ENCODE peak calls at places on chromosomes 7 and 10, in four cellular contexts. Z is fibroblast of lung, V is foreskin fibroblast, O is B cell. G is an unnamed sample.

GRCh38 chr10:116826803-116827202 is 22.5 kb upstream of the ENO4 start:
- DNase-seq in Z (peak), V (no peak), O (no peak), G (no peak)

GRCh38 chr7:130390486-130390885 is 10.2 kb downstream of the CPA1 start:
- DNase-seq in Z (no peak), V (no peak), O (no peak), G (no peak)

GRCh38 chr10:24723788-24724380 is at the start of gene ARHGAP21:
- DNase-seq in Z (peak), V (peak), O (peak), G (peak)

GRCh38 chr7:116316838-116317612 is 106.7 kb downstream of the TES start:
- DNase-seq in Z (peak), V (peak), O (no peak), G (peak)

GRCh38 chr7:99786726-99787300 is 2.8 kb upstream of the CYP3A4 start:
- DNase-seq in Z (no peak), V (no peak), O (no peak), G (no peak)

GRCh38 chr7:143514995-143515735 is 37.5 kb downstream of the TAS2R41 start:
- DNase-seq in Z (no peak), V (no peak), O (no peak), G (no peak)

GRCh38 chr10:70512149-70512611 is 33.6 kb downstream of the PALD1 start:
- DNase-seq in Z (peak), V (no peak), O (no peak), G (no peak)

GRCh38 chr10:77350134-77350533 is 287.5 kb downstream of the KCNMA1 start:
- DNase-seq in Z (no peak), V (no peak), O (no peak), G (no peak)

GRCh38 chr10:117980216-117980615 is 66.5 kb downstream of the RAB11FIP2 start:
- DNase-seq in Z (peak), V (peak), O (no peak), G (no peak)

GRCh38 chr10:121994429-121994881 is 5.5 kb downstream of the TACC2 start:
- DNase-seq in Z (peak), V (no peak), O (no peak), G (no peak)

GRCh38 chr7:154879629-154880028 is 123.3 kb downstream of the PAXIP1 start:
- DNase-seq in Z (no peak), V (no peak), O (no peak), G (no peak)

GRCh38 chr7:123034106-123034505 is 38.6 kb upstream of the TAS2R16 start:
- DNase-seq in Z (no peak), V (no peak), O (no peak), G (no peak)

GRCh38 chr7:75679060-75679459 is 59.7 kb downstream of the HIP1 start:
- DNase-seq in Z (no peak), V (no peak), O (no peak), G (no peak)

GRCh38 chr7:8362723-8363369 is 70.6 kb upstream of the NXPH1 start:
- DNase-seq in Z (no peak), V (no peak), O (no peak), G (no peak)

GRCh38 chr10:113228570-113228969 is 278.5 kb downstream of the TCF7L2 start:
- DNase-seq in Z (peak), V (peak), O (no peak), G (no peak)

GRCh38 chr7:46853451-46853850 is 728.5 kb downstream of the TNS3 start:
- DNase-seq in Z (peak), V (no peak), O (no peak), G (no peak)

GRCh38 chr7:130921391-130922180 is 187.6 kb upstream of the KLF14 start:
- DNase-seq in Z (peak), V (no peak), O (no peak), G (peak)

GRCh38 chr7:132351858-132352539 is 224.3 kb downstream of the PLXNA4 start:
- DNase-seq in Z (peak), V (no peak), O (no peak), G (no peak)

GRCh38 chr10:5893321-5893720 is 3.3 kb downstream of the FBH1 start:
- DNase-seq in Z (no peak), V (no peak), O (no peak), G (no peak)

GRCh38 chr7:28729276-28729675 is 228.9 kb downstream of the TRIL start:
- DNase-seq in Z (peak), V (no peak), O (no peak), G (no peak)

GRCh38 chr10:11716704-11717103 is 25.5 kb upstream of the ECHDC3 start:
- DNase-seq in Z (no peak), V (no peak), O (no peak), G (no peak)

GRCh38 chr7:155422151-155422550 is 35.8 kb upstream of the EN2 start:
- DNase-seq in Z (no peak), V (no peak), O (no peak), G (no peak)

GRCh38 chr7:31122649-31123058 is 70.5 kb downstream of the ADCYAP1R1 start:
- DNase-seq in Z (peak), V (peak), O (no peak), G (peak)

GRCh38 chr7:47580175-47580701 is 1.7 kb downstream of the TNS3 start:
- DNase-seq in Z (peak), V (no peak), O (no peak), G (no peak)

GRCh38 chr7:157429001-157429679 is 92.3 kb downstream of the DNAJB6 start:
- DNase-seq in Z (no peak), V (no peak), O (no peak), G (no peak)

GRCh38 chr7:117019786-117020604 is 66.7 kb downstream of the ST7 start:
- DNase-seq in Z (peak), V (peak), O (no peak), G (no peak)

DNA sequence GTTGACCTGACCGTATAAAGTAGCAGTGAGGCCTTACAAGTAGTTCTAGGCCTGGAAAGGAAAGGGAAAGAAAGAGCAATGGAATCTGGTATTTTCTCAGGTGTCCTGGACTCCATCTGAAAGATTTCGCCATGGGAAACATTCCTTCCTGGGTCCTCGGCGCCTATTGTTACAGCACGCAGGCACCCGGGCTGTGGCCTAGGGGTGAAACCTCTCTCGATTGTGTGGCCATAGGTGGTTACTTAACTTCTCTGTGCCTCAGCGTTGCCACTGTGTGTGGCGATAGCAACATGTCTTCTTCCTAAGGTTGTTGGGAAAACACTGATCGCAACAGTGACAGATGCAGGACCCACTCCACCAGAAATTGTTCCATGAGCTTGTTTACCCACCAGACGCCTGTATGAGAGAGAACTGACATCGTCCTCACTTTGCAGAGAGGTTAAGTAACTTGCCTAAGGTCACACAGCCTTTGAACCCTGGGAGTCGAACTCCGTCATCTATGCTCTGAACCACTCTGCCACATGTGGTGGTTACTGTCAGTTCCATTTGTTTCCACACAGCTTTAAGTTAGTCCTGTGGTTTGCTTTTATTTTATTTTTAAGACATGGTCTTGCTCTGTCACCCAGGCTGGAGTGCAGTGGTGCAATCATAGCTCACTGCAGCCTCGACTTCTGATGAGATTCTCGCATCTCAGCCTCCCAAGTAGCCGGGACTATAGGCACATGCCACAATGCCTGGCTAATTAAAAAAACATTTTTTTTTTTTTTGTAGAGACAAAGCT is 73.4 kb downstream of the LHPP start:
- DNase-seq in Z (no peak), V (no peak), O (no peak), G (no peak)
- TF ChIP-seq CTCF in Z (no peak), V (no peak), O (no peak), G (no peak)

GRCh38 chr7:1403844-1404404 is 55.3 kb downstream of the MICALL2 start:
- DNase-seq in Z (peak), V (peak), O (no peak), G (no peak)
- TF ChIP-seq CTCF in Z (peak), V (no peak), O (no peak), G (no peak)

GRCh38 chr10:46536781-46537180 is 19.7 kb downstream of the GPRIN2 start:
- DNase-seq in Z (no peak), V (no peak), O (no peak), G (no peak)
- TF ChIP-seq CTCF in Z (no peak), V (no peak), O (no peak), G (no peak)

GRCh38 chr10:115422624-115423023 is 329.5 kb downstream of the ATRNL1 start:
- DNase-seq in Z (no peak), V (no peak), O (no peak), G (no peak)

DNA sequence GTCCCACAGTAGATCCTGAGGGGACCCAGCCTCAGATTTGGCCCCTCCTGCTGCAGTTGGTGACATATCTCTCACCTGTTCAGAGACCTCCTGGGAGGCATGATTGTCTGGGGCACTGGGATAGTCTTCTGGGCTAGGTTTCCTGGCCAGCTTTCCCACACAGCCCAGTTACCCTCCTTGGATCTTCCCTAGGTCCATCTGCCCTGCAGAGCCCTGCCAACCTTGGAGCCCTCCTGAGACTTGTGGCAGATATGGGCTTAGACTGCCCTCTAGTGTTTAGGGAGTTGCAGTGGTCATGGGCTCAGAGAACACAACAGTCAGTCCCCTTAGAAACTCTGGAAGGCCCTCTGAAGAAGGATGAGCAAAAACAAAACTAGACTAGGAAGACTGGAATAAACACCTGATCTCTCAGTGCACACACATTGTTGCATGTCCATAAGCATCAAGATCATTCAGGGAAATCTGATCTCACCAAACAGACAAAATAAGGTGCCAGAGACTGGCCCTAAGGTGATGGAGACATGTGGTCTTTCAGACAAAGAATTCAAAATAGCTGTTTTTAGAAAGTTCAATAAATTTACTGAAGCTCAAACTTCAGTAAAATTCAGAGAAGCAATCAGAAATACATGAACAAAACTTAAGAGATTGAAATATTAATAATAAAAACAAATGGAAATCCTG is 324.6 kb downstream of the ATRNL1 start:
- DNase-seq in Z (peak), V (peak), O (no peak), G (peak)
- TF ChIP-seq CTCF in Z (peak), V (peak), O (no peak), G (no peak)